ENCODE peak calls at places on chromosome X, in ten cellular contexts. One of them, this sample, is unnamed.

GRCh38 chrX:155086202-155086840 is 15.0 kb downstream of the BRCC3 start:
- DNase-seq in upper lobe of left lung: no peak
- DNase-seq in astrocyte: no peak
- DNase-seq in astrocyte of the spinal cord: peak
- DNase-seq in HL-60: peak
- DNase-seq in BJ: no peak
- DNase-seq in body of pancreas: peak
- DNase-seq in mucosa of descending colon: peak
- DNase-seq in right lobe of liver: peak
- DNase-seq in lower leg skin: no peak
- DNase-seq in this sample: no peak

GRCh38 chrX:287670-288069 is 6.5 kb downstream of the PLCXD1 start:
- DNase-seq in upper lobe of left lung: no peak
- DNase-seq in astrocyte: no peak
- DNase-seq in astrocyte of the spinal cord: no peak
- DNase-seq in HL-60: no peak
- DNase-seq in BJ: no peak
- DNase-seq in body of pancreas: peak
- DNase-seq in mucosa of descending colon: no peak
- DNase-seq in right lobe of liver: no peak
- DNase-seq in lower leg skin: peak
- DNase-seq in this sample: no peak

GRCh38 chrX:20001615-20002014 is 10.8 kb upstream of the BCLAF3 start:
- DNase-seq in upper lobe of left lung: no peak
- DNase-seq in astrocyte: no peak
- DNase-seq in astrocyte of the spinal cord: no peak
- DNase-seq in HL-60: no peak
- DNase-seq in BJ: no peak
- DNase-seq in body of pancreas: no peak
- DNase-seq in mucosa of descending colon: no peak
- DNase-seq in right lobe of liver: no peak
- DNase-seq in lower leg skin: no peak
- DNase-seq in this sample: no peak

GRCh38 chrX:15241258-15241657 is 28.6 kb downstream of the ASB9 start:
- DNase-seq in upper lobe of left lung: no peak
- DNase-seq in astrocyte: no peak
- DNase-seq in astrocyte of the spinal cord: no peak
- DNase-seq in HL-60: no peak
- DNase-seq in BJ: no peak
- DNase-seq in body of pancreas: no peak
- DNase-seq in mucosa of descending colon: no peak
- DNase-seq in right lobe of liver: no peak
- DNase-seq in lower leg skin: no peak
- DNase-seq in this sample: no peak

GRCh38 chrX:97306771-97307470 is 423.2 kb downstream of the RPA4 start:
- DNase-seq in upper lobe of left lung: no peak
- DNase-seq in astrocyte: no peak
- DNase-seq in astrocyte of the spinal cord: no peak
- DNase-seq in HL-60: no peak
- DNase-seq in BJ: no peak
- DNase-seq in body of pancreas: no peak
- DNase-seq in mucosa of descending colon: no peak
- DNase-seq in right lobe of liver: no peak
- DNase-seq in lower leg skin: no peak
- DNase-seq in this sample: no peak

GRCh38 chrX:101530944-101531343 is 19.4 kb upstream of the ARMCX1 start:
- DNase-seq in upper lobe of left lung: no peak
- DNase-seq in astrocyte: no peak
- DNase-seq in astrocyte of the spinal cord: no peak
- DNase-seq in HL-60: no peak
- DNase-seq in BJ: no peak
- DNase-seq in body of pancreas: no peak
- DNase-seq in mucosa of descending colon: no peak
- DNase-seq in right lobe of liver: no peak
- DNase-seq in lower leg skin: no peak
- DNase-seq in this sample: no peak

GRCh38 chrX:153539171-153539978 is 21.9 kb downstream of the ATP2B3 start:
- DNase-seq in upper lobe of left lung: peak
- DNase-seq in astrocyte: no peak
- DNase-seq in astrocyte of the spinal cord: peak
- DNase-seq in HL-60: peak
- DNase-seq in BJ: no peak
- DNase-seq in body of pancreas: peak
- DNase-seq in mucosa of descending colon: peak
- DNase-seq in right lobe of liver: peak
- DNase-seq in lower leg skin: peak
- DNase-seq in this sample: peak

GRCh38 chrX:49877397-49878101 is 1.7 kb upstream of the USP27X start:
- DNase-seq in upper lobe of left lung: no peak
- DNase-seq in astrocyte: no peak
- DNase-seq in astrocyte of the spinal cord: no peak
- DNase-seq in HL-60: no peak
- DNase-seq in BJ: no peak
- DNase-seq in body of pancreas: no peak
- DNase-seq in mucosa of descending colon: no peak
- DNase-seq in right lobe of liver: peak
- DNase-seq in lower leg skin: no peak
- DNase-seq in this sample: no peak

GRCh38 chrX:111503594-111503993 is 7.9 kb upstream of the SERTM2 start:
- DNase-seq in upper lobe of left lung: no peak
- DNase-seq in astrocyte: no peak
- DNase-seq in astrocyte of the spinal cord: no peak
- DNase-seq in HL-60: no peak
- DNase-seq in BJ: no peak
- DNase-seq in body of pancreas: no peak
- DNase-seq in mucosa of descending colon: no peak
- DNase-seq in right lobe of liver: no peak
- DNase-seq in lower leg skin: no peak
- DNase-seq in this sample: no peak

GRCh38 chrX:116278819-116279218 is 108.3 kb downstream of the AGTR2 start:
- DNase-seq in upper lobe of left lung: no peak
- DNase-seq in astrocyte: no peak
- DNase-seq in astrocyte of the spinal cord: no peak
- DNase-seq in HL-60: no peak
- DNase-seq in BJ: no peak
- DNase-seq in body of pancreas: no peak
- DNase-seq in mucosa of descending colon: no peak
- DNase-seq in right lobe of liver: no peak
- DNase-seq in lower leg skin: no peak
- DNase-seq in this sample: no peak

GRCh38 chrX:45765281-45765680 is 564.6 kb upstream of the DIPK2B start:
- DNase-seq in upper lobe of left lung: no peak
- DNase-seq in astrocyte: no peak
- DNase-seq in astrocyte of the spinal cord: no peak
- DNase-seq in HL-60: no peak
- DNase-seq in BJ: no peak
- DNase-seq in body of pancreas: no peak
- DNase-seq in mucosa of descending colon: no peak
- DNase-seq in right lobe of liver: no peak
- DNase-seq in lower leg skin: no peak
- DNase-seq in this sample: no peak

GRCh38 chrX:623599-624323 is 6.8 kb upstream of the SHOX start:
- DNase-seq in upper lobe of left lung: peak
- DNase-seq in astrocyte: no peak
- DNase-seq in astrocyte of the spinal cord: no peak
- DNase-seq in HL-60: no peak
- DNase-seq in BJ: no peak
- DNase-seq in body of pancreas: no peak
- DNase-seq in mucosa of descending colon: no peak
- DNase-seq in right lobe of liver: peak
- DNase-seq in lower leg skin: peak
- DNase-seq in this sample: peak

GRCh38 chrX:53022381-53022780 is 26.2 kb upstream of the GPR173 start:
- DNase-seq in upper lobe of left lung: no peak
- DNase-seq in astrocyte: no peak
- DNase-seq in astrocyte of the spinal cord: no peak
- DNase-seq in HL-60: no peak
- DNase-seq in BJ: no peak
- DNase-seq in body of pancreas: no peak
- DNase-seq in mucosa of descending colon: no peak
- DNase-seq in right lobe of liver: no peak
- DNase-seq in lower leg skin: no peak
- DNase-seq in this sample: no peak

GRCh38 chrX:44314259-44314734 is 29.2 kb downstream of the EFHC2 start:
- DNase-seq in upper lobe of left lung: no peak
- DNase-seq in astrocyte: peak
- DNase-seq in astrocyte of the spinal cord: peak
- DNase-seq in HL-60: peak
- DNase-seq in BJ: no peak
- DNase-seq in body of pancreas: no peak
- DNase-seq in mucosa of descending colon: peak
- DNase-seq in right lobe of liver: no peak
- DNase-seq in lower leg skin: no peak
- DNase-seq in this sample: no peak

GRCh38 chrX:46444011-46444410 is 101.2 kb downstream of the ZNF674 start:
- DNase-seq in upper lobe of left lung: no peak
- DNase-seq in astrocyte: peak
- DNase-seq in astrocyte of the spinal cord: peak
- DNase-seq in HL-60: peak
- DNase-seq in BJ: peak
- DNase-seq in body of pancreas: no peak
- DNase-seq in mucosa of descending colon: no peak
- DNase-seq in right lobe of liver: no peak
- DNase-seq in lower leg skin: no peak
- DNase-seq in this sample: peak

GRCh38 chrX:129716507-129716906 is 22.3 kb upstream of the XPNPEP2 start:
- DNase-seq in upper lobe of left lung: no peak
- DNase-seq in astrocyte: no peak
- DNase-seq in astrocyte of the spinal cord: no peak
- DNase-seq in HL-60: no peak
- DNase-seq in BJ: no peak
- DNase-seq in body of pancreas: no peak
- DNase-seq in mucosa of descending colon: no peak
- DNase-seq in right lobe of liver: no peak
- DNase-seq in lower leg skin: peak
- DNase-seq in this sample: no peak

GRCh38 chrX:118495958-118496762 is 545 bp downstream of the DOCK11 start:
- DNase-seq in upper lobe of left lung: peak
- DNase-seq in astrocyte: no peak
- DNase-seq in astrocyte of the spinal cord: peak
- DNase-seq in HL-60: peak
- DNase-seq in BJ: no peak
- DNase-seq in body of pancreas: peak
- DNase-seq in mucosa of descending colon: peak
- DNase-seq in right lobe of liver: peak
- DNase-seq in lower leg skin: peak
- DNase-seq in this sample: peak

DNA sequence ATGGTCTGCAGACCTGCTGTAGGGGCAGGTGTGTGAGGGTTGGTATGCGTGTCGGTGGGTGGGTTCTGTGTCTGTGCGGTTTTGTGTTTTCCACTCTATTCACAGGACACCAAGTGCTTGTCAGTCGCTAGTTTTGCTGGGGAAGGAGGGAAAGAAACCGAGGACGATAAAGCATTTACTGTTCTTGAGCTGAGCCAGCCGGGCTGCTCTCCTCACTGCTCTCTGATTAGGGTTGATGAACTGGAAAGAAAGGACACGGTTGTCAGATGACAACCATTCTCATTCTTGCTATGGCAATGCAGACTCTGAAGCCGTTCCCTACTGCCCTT is 808 bp downstream of the EGFL6 start:
- DNase-seq in upper lobe of left lung: no peak
- DNase-seq in astrocyte: no peak
- DNase-seq in astrocyte of the spinal cord: no peak
- DNase-seq in HL-60: no peak
- DNase-seq in BJ: no peak
- DNase-seq in body of pancreas: no peak
- DNase-seq in mucosa of descending colon: no peak
- DNase-seq in right lobe of liver: no peak
- DNase-seq in lower leg skin: no peak
- DNase-seq in this sample: no peak
- H3K4me3 ChIP-seq in upper lobe of left lung: peak
- H3K4me3 ChIP-seq in astrocyte: no peak
- H3K4me3 ChIP-seq in astrocyte of the spinal cord: no peak
- H3K4me3 ChIP-seq in HL-60: no peak
- H3K4me3 ChIP-seq in BJ: no peak
- H3K4me3 ChIP-seq in body of pancreas: no peak
- H3K4me3 ChIP-seq in mucosa of descending colon: no peak
- H3K4me3 ChIP-seq in right lobe of liver: no peak
- H3K4me3 ChIP-seq in lower leg skin: no peak
- H3K4me3 ChIP-seq in this sample: no peak

GRCh38 chrX:36684053-36684452 is 324.1 kb upstream of the FAM47C start:
- DNase-seq in upper lobe of left lung: no peak
- DNase-seq in astrocyte: no peak
- DNase-seq in astrocyte of the spinal cord: no peak
- DNase-seq in HL-60: no peak
- DNase-seq in BJ: no peak
- DNase-seq in body of pancreas: no peak
- DNase-seq in mucosa of descending colon: no peak
- DNase-seq in right lobe of liver: no peak
- DNase-seq in lower leg skin: no peak
- DNase-seq in this sample: no peak
- TF ChIP-seq CTCF in upper lobe of left lung: no peak
- TF ChIP-seq CTCF in astrocyte: no peak
- TF ChIP-seq CTCF in astrocyte of the spinal cord: no peak
- TF ChIP-seq CTCF in HL-60: no peak
- TF ChIP-seq CTCF in BJ: no peak
- TF ChIP-seq CTCF in body of pancreas: no peak
- TF ChIP-seq CTCF in mucosa of descending colon: no peak
- TF ChIP-seq CTCF in right lobe of liver: peak
- TF ChIP-seq CTCF in lower leg skin: no peak
- TF ChIP-seq CTCF in this sample: no peak

DNA sequence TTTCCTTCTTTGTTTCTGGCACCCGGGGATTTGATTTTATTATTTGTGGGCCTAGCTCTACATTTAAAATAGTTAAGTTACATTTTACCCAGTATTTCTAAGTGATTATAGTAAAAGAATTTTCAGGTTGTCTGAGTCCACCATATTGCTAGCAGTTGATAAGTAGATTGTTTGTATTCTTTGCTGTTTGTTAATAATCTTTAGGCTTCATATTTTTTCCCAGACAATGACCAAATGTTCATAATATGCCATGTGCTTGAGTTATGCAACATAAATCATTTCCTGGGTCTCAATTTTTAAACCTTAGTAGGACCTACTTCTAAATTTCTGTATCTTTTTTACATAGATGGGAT is 127.3 kb downstream of the PHKA2 start:
- DNase-seq in upper lobe of left lung: no peak
- DNase-seq in astrocyte: no peak
- DNase-seq in astrocyte of the spinal cord: no peak
- DNase-seq in HL-60: no peak
- DNase-seq in BJ: no peak
- DNase-seq in body of pancreas: no peak
- DNase-seq in mucosa of descending colon: no peak
- DNase-seq in right lobe of liver: no peak
- DNase-seq in lower leg skin: no peak
- DNase-seq in this sample: no peak
- H3K4me3 ChIP-seq in upper lobe of left lung: no peak
- H3K4me3 ChIP-seq in astrocyte: no peak
- H3K4me3 ChIP-seq in astrocyte of the spinal cord: no peak
- H3K4me3 ChIP-seq in HL-60: no peak
- H3K4me3 ChIP-seq in BJ: no peak
- H3K4me3 ChIP-seq in body of pancreas: no peak
- H3K4me3 ChIP-seq in mucosa of descending colon: no peak
- H3K4me3 ChIP-seq in right lobe of liver: no peak
- H3K4me3 ChIP-seq in lower leg skin: no peak
- H3K4me3 ChIP-seq in this sample: no peak

DNA sequence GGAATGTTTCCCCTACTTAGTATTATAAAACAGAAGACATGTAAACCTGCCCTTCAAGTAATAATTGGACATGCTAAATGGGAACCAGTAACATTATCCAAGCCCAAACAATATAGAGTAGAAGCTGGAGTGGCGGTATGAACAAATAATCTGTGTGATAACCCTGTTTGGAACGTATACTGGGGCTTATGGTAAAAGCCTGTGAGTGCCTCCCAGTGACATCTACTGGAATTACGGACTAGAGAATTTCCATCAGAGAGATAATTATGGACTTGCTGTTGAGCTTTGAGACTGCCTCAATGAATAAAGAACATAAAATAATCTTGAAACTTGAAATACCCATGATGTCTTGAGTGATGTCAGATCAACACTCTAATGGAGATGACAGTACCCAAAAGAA is 406.3 kb upstream of the GRIA3 start:
- DNase-seq in upper lobe of left lung: no peak
- DNase-seq in astrocyte: no peak
- DNase-seq in astrocyte of the spinal cord: no peak
- DNase-seq in HL-60: no peak
- DNase-seq in BJ: no peak
- DNase-seq in body of pancreas: no peak
- DNase-seq in mucosa of descending colon: no peak
- DNase-seq in right lobe of liver: no peak
- DNase-seq in lower leg skin: no peak
- DNase-seq in this sample: no peak
- TF ChIP-seq CTCF in upper lobe of left lung: no peak
- TF ChIP-seq CTCF in astrocyte: no peak
- TF ChIP-seq CTCF in astrocyte of the spinal cord: no peak
- TF ChIP-seq CTCF in HL-60: no peak
- TF ChIP-seq CTCF in BJ: no peak
- TF ChIP-seq CTCF in body of pancreas: no peak
- TF ChIP-seq CTCF in mucosa of descending colon: no peak
- TF ChIP-seq CTCF in right lobe of liver: no peak
- TF ChIP-seq CTCF in lower leg skin: no peak
- TF ChIP-seq CTCF in this sample: no peak

This sample was measured in adrenal gland.